ENCODE peak calls at places on chromosomes 1 and 21, in four cellular contexts. One of them, this sample, is unnamed.
A peak's percentile ranks its signal among the peaks of the same experiment; 100 is the strongest.

GRCh38 chr21:44723177-44724131 is 12.1 kb upstream of the TSPEAR start:
- DNase-seq in GM23338: peak; percentile 63
- DNase-seq in H1: no peak
- DNase-seq in GM12891: no peak
- DNase-seq in this sample: no peak

GRCh38 chr1:201080135-201080534 is 32.1 kb downstream of the CACNA1S start:
- DNase-seq in H1: no peak
- DNase-seq in GM23338: no peak
- DNase-seq in GM12891: no peak
- DNase-seq in this sample: no peak

GRCh38 chr1:204564835-204565234 is 48.6 kb downstream of the MDM4 start:
- DNase-seq in H1: no peak
- DNase-seq in GM12891: peak; percentile 55
- DNase-seq in GM23338: peak; percentile 64
- DNase-seq in this sample: no peak

GRCh38 chr1:27637052-27637451 is 2.1 kb upstream of the FGR start:
- DNase-seq in GM23338: no peak
- DNase-seq in GM12891: no peak
- DNase-seq in H1: no peak
- DNase-seq in this sample: no peak

GRCh38 chr1:63189677-63190076 is 132.7 kb upstream of the FOXD3 start:
- DNase-seq in GM23338: peak; percentile 95
- DNase-seq in GM12891: no peak
- DNase-seq in H1: peak; percentile 70
- DNase-seq in this sample: no peak

GRCh38 chr1:153750026-153750995 is 22.5 kb downstream of the INTS3 start:
- DNase-seq in GM23338: peak; percentile 31
- DNase-seq in GM12891: no peak
- DNase-seq in H1: no peak
- DNase-seq in this sample: no peak

GRCh38 chr1:37485902-37486679 is 11.7 kb downstream of the ZC3H12A start:
- DNase-seq in GM12891: no peak
- DNase-seq in H1: no peak
- DNase-seq in GM23338: no peak
- DNase-seq in this sample: no peak

GRCh38 chr21:41752231-41752681 is 14.6 kb downstream of the RIPK4 start:
- DNase-seq in GM12891: no peak
- DNase-seq in H1: no peak
- DNase-seq in GM23338: no peak
- DNase-seq in this sample: no peak

GRCh38 chr1:25170439-25170838 is 61.9 kb downstream of the SYF2 start:
- DNase-seq in GM23338: no peak
- DNase-seq in GM12891: no peak
- DNase-seq in H1: no peak
- DNase-seq in this sample: no peak

GRCh38 chr1:214259353-214259982 is 21.5 kb upstream of the SMYD2 start:
- DNase-seq in H1: no peak
- DNase-seq in GM12891: no peak
- DNase-seq in GM23338: no peak
- DNase-seq in this sample: no peak

GRCh38 chr1:77542784-77543183 is 139.7 kb downstream of the ZZZ3 start:
- DNase-seq in GM23338: no peak
- DNase-seq in H1: no peak
- DNase-seq in GM12891: no peak
- DNase-seq in this sample: no peak

GRCh38 chr1:58391514-58391913 is 155.0 kb downstream of the OMA1 start:
- DNase-seq in H1: no peak
- DNase-seq in GM23338: no peak
- DNase-seq in GM12891: no peak
- DNase-seq in this sample: no peak

GRCh38 chr1:38111589-38111988 is 65.0 kb upstream of the POU3F1 start:
- DNase-seq in H1: no peak
- DNase-seq in GM23338: no peak
- DNase-seq in GM12891: no peak
- DNase-seq in this sample: no peak

GRCh38 chr1:174219606-174220370 is 60.5 kb downstream of the RABGAP1L start:
- DNase-seq in GM12891: no peak
- DNase-seq in GM23338: no peak
- DNase-seq in H1: no peak
- DNase-seq in this sample: no peak

GRCh38 chr1:184754479-184755225 is at the start of gene EDEM3:
- DNase-seq in H1: peak; percentile 99
- DNase-seq in GM23338: peak; percentile 99
- DNase-seq in GM12891: peak; percentile 87
- DNase-seq in this sample: peak; percentile 99

GRCh38 chr1:17557986-17558385 is 18.5 kb downstream of the ARHGEF10L start:
- DNase-seq in GM12891: no peak
- DNase-seq in GM23338: no peak
- DNase-seq in H1: no peak
- DNase-seq in this sample: no peak

GRCh38 chr1:67558449-67559193 is 126.4 kb upstream of the GADD45A start:
- DNase-seq in H1: no peak
- DNase-seq in GM12891: no peak
- DNase-seq in GM23338: no peak
- DNase-seq in this sample: no peak

GRCh38 chr1:205449750-205450443 is 5.9 kb downstream of the BLACAT1 start:
- DNase-seq in H1: no peak
- DNase-seq in GM23338: peak; percentile 82
- DNase-seq in GM12891: no peak
- DNase-seq in this sample: peak; percentile 87

GRCh38 chr1:82392946-82393345 is 592.2 kb downstream of the ADGRL2 start:
- DNase-seq in GM23338: no peak
- DNase-seq in GM12891: no peak
- DNase-seq in H1: no peak
- DNase-seq in this sample: no peak

GRCh38 chr1:86159800-86160199 is 3.2 kb upstream of the COL24A1 start:
- DNase-seq in H1: no peak
- DNase-seq in GM12891: no peak
- DNase-seq in GM23338: no peak
- DNase-seq in this sample: no peak

GRCh38 chr1:12095822-12096263 is 32.7 kb downstream of the TNFRSF8 start:
- DNase-seq in H1: no peak
- DNase-seq in GM23338: peak; percentile 44
- DNase-seq in GM12891: no peak
- DNase-seq in this sample: no peak

GRCh38 chr1:108583757-108584156 is 23.9 kb downstream of the EEIG2 start:
- DNase-seq in GM23338: no peak
- DNase-seq in H1: no peak
- DNase-seq in GM12891: no peak
- DNase-seq in this sample: no peak

GRCh38 chr1:53291574-53291973 is 36.3 kb downstream of the LRP8 start:
- DNase-seq in GM23338: no peak
- DNase-seq in H1: no peak
- DNase-seq in GM12891: no peak
- DNase-seq in this sample: no peak

GRCh38 chr1:78645728-78646127 is 3.9 kb upstream of the IFI44 start:
- DNase-seq in H1: no peak
- DNase-seq in GM23338: no peak
- DNase-seq in GM12891: no peak
- DNase-seq in this sample: no peak

GRCh38 chr1:147664206-147664605 is 6.1 kb downstream of the ACP6 start:
- DNase-seq in H1: no peak
- DNase-seq in GM12891: no peak
- DNase-seq in GM23338: no peak
- DNase-seq in this sample: no peak

GRCh38 chr1:17605582-17606344 is 66.3 kb downstream of the ARHGEF10L start:
- DNase-seq in GM12891: no peak
- DNase-seq in GM23338: no peak
- DNase-seq in H1: no peak
- DNase-seq in this sample: peak; percentile 36

GRCh38 chr1:27045973-27046558 is 33.4 kb upstream of the TENT5B start:
- DNase-seq in GM12891: no peak
- DNase-seq in H1: peak; percentile 66
- DNase-seq in GM23338: peak; percentile 91
- DNase-seq in this sample: peak; percentile 38

GRCh38 chr1:43237131-43237530 is 32.7 kb upstream of the TMEM125 start:
- DNase-seq in GM12891: no peak
- DNase-seq in GM23338: no peak
- DNase-seq in H1: no peak
- DNase-seq in this sample: no peak

GRCh38 chr1:162405800-162406199 is 6.1 kb downstream of the SH2D1B start:
- DNase-seq in H1: no peak
- DNase-seq in GM12891: no peak
- DNase-seq in GM23338: no peak
- DNase-seq in this sample: no peak

GRCh38 chr1:181133969-181134418 is 45.5 kb downstream of the IER5 start:
- DNase-seq in GM23338: no peak
- DNase-seq in H1: no peak
- DNase-seq in GM12891: no peak
- DNase-seq in this sample: no peak

GRCh38 chr1:181133441-181133951 is 45.0 kb downstream of the IER5 start:
- DNase-seq in GM12891: no peak
- DNase-seq in GM23338: peak; percentile 51
- DNase-seq in H1: no peak
- DNase-seq in this sample: no peak

GRCh38 chr1:181135462-181135781 is 46.9 kb downstream of the IER5 start:
- DNase-seq in GM12891: no peak
- DNase-seq in H1: no peak
- DNase-seq in GM23338: peak; percentile 53
- DNase-seq in this sample: no peak

GRCh38 chr1:181135815-181136737 is 47.6 kb downstream of the IER5 start:
- DNase-seq in H1: no peak
- DNase-seq in GM12891: no peak
- DNase-seq in GM23338: no peak
- DNase-seq in this sample: peak; percentile 43

GRCh38 chr1:181134543-181135461 is 46.3 kb downstream of the IER5 start:
- DNase-seq in GM23338: no peak
- DNase-seq in H1: no peak
- DNase-seq in GM12891: no peak
- DNase-seq in this sample: peak; percentile 65
- TF ChIP-seq POLR2AphosphoS5 in GM23338: no peak
- TF ChIP-seq POLR2AphosphoS5 in H1: peak; percentile 29
- TF ChIP-seq POLR2AphosphoS5 in GM12891: no peak
- TF ChIP-seq POLR2AphosphoS5 in this sample: no peak

GRCh38 chr1:33292726-33293340 is 28.1 kb downstream of the A3GALT2 start:
- DNase-seq in GM12891: no peak
- DNase-seq in GM23338: no peak
- DNase-seq in H1: no peak
- DNase-seq in this sample: no peak

GRCh38 chr1:33294071-33295010 is 26.6 kb downstream of the A3GALT2 start:
- DNase-seq in GM12891: no peak
- DNase-seq in H1: no peak
- DNase-seq in GM23338: no peak
- DNase-seq in this sample: no peak

GRCh38 chr1:33289858-33290154 is 31.1 kb downstream of the A3GALT2 start:
- DNase-seq in GM23338: no peak
- DNase-seq in H1: no peak
- DNase-seq in GM12891: no peak
- DNase-seq in this sample: no peak

GRCh38 chr1:33286451-33287185 is 30.3 kb downstream of the ZNF362 start:
- DNase-seq in GM23338: no peak
- DNase-seq in H1: no peak
- DNase-seq in GM12891: no peak
- DNase-seq in this sample: no peak

GRCh38 chr1:33288976-33289857 is 31.7 kb downstream of the A3GALT2 start:
- DNase-seq in GM12891: no peak
- DNase-seq in H1: no peak
- DNase-seq in GM23338: no peak
- DNase-seq in this sample: peak; percentile 44
- TF ChIP-seq POLR2AphosphoS5 in GM12891: no peak
- TF ChIP-seq POLR2AphosphoS5 in H1: no peak
- TF ChIP-seq POLR2AphosphoS5 in GM23338: no peak
- TF ChIP-seq POLR2AphosphoS5 in this sample: no peak

GRCh38 chr1:230322421-230322756 is 103.7 kb downstream of the PGBD5 start:
- DNase-seq in GM12891: no peak
- DNase-seq in GM23338: no peak
- DNase-seq in H1: no peak
- DNase-seq in this sample: no peak
- TF ChIP-seq POLR2AphosphoS5 in GM12891: no peak
- TF ChIP-seq POLR2AphosphoS5 in GM23338: no peak
- TF ChIP-seq POLR2AphosphoS5 in H1: no peak
- TF ChIP-seq POLR2AphosphoS5 in this sample: no peak

DNA sequence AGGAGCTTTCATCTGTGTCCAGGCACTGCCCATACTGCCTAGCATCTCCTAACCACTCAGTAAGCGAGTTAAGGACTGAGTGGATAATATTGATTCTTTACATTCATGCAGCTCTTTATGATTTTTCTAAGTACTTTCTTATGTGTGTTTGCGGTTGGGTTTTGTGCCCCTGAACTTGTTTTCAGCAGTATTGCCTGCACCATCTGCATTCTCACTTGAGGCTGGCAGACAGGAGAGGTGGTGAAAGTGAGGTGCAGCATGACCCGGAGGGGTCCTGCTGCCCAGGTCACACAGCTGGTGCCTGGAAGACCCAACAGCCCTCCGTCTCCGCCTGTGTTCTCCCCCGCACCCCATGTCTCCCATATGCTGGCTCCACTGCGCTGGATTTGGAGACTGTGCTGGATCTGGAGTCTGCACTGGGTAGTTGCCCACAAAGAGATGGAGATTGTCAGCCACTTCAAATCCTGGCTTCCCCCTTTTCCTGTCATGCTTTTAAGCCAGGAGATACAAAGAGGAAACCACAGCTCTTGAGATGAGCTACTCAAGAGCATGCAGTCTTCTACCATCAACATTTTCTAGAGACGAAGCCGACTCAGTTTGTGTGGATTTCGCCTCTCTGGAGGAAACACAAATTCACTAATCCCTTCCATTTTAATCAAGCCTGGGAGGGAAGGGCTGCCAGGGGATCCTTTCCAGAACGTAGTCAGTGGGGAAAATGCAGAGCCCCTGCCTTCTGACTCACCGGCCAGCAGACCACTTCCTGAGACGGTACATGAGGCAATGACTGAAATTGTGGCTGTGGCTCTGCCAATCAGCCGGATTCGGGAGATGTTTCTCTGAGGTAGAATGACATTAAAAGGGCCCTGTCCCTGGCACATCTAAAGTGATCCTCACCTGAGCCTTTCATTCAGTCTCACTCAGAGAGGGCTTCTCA is 71.7 kb upstream of the ANGPTL1 start:
- DNase-seq in H1: no peak
- DNase-seq in GM23338: no peak
- DNase-seq in GM12891: no peak
- DNase-seq in this sample: no peak
- TF ChIP-seq POLR2AphosphoS5 in H1: no peak
- TF ChIP-seq POLR2AphosphoS5 in GM23338: no peak
- TF ChIP-seq POLR2AphosphoS5 in GM12891: no peak
- TF ChIP-seq POLR2AphosphoS5 in this sample: no peak

DNA sequence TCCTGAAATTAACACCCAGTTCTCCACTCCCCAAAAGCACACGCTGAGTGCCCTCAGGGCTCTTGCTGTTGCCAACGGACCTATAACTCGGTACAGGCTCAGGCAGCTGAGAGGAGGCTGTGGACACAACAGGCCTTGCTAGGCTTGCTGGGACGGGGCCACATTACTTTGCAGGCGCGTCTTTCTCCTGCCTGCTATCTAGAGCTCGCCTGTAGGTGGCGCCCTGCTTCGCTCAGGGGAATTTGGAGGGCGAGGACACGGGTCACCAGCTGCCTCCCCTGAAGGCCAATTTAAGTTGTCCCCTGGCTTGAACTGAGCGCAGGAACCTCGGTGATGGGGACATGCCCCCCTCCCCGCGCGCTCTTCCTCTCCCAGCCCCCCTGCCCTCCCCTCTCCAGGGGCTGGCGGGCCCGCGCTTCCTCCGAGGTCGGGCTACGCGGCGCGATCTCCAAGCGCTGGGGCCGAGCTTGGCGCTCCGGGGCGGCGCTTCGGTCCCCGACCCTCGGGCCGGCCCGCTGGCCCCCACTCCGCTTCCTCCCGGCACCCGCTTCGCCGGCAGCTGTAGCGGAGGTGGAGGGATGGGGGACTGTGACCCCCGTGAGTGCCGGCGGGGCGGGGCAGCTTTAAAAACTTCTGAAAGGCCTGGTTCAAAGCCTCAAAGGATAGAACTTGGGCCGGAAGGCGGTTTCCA is 32.4 kb upstream of the NFIA start:
- DNase-seq in GM12891: peak; percentile 51
- DNase-seq in H1: peak; percentile 82
- DNase-seq in GM23338: peak; percentile 95
- DNase-seq in this sample: peak; percentile 91
- TF ChIP-seq POLR2AphosphoS5 in GM12891: no peak
- TF ChIP-seq POLR2AphosphoS5 in H1: no peak
- TF ChIP-seq POLR2AphosphoS5 in GM23338: no peak
- TF ChIP-seq POLR2AphosphoS5 in this sample: peak; percentile 74

This sample was measured in breast epithelium.